ENCODE peak calls at places on chromosome 2, in four cellular contexts. One of them, this sample, is unnamed.

GRCh38 chr2:150911766-150912280 is 349.8 kb downstream of the RBM43 start:
- DNase-seq in NCI-H446 treated with DMSO at 0.1 percent for 48 hours: no peak
- DNase-seq in upper lobe of right lung: peak
- DNase-seq in right lobe of liver: peak
- DNase-seq in this sample: no peak

GRCh38 chr2:181393472-181393871 is 63.7 kb upstream of the ITGA4 start:
- DNase-seq in NCI-H446 treated with DMSO at 0.1 percent for 48 hours: no peak
- DNase-seq in upper lobe of right lung: no peak
- DNase-seq in right lobe of liver: no peak
- DNase-seq in this sample: peak

GRCh38 chr2:13923823-13924222 is 708.7 kb upstream of the LRATD1 start:
- DNase-seq in NCI-H446 treated with DMSO at 0.1 percent for 48 hours: no peak
- DNase-seq in upper lobe of right lung: no peak
- DNase-seq in right lobe of liver: no peak
- DNase-seq in this sample: no peak

GRCh38 chr2:170891893-170892292 is 37.2 kb upstream of the GORASP2 start:
- DNase-seq in NCI-H446 treated with DMSO at 0.1 percent for 48 hours: no peak
- DNase-seq in upper lobe of right lung: no peak
- DNase-seq in right lobe of liver: no peak
- DNase-seq in this sample: no peak

GRCh38 chr2:238136820-238137537 is 1.5 kb upstream of the KLHL30 start:
- DNase-seq in NCI-H446 treated with DMSO at 0.1 percent for 48 hours: no peak
- DNase-seq in upper lobe of right lung: peak
- DNase-seq in right lobe of liver: peak
- DNase-seq in this sample: no peak

GRCh38 chr2:230323385-230324106 is 3.4 kb upstream of the SP140L start:
- DNase-seq in NCI-H446 treated with DMSO at 0.1 percent for 48 hours: no peak
- DNase-seq in upper lobe of right lung: no peak
- DNase-seq in right lobe of liver: no peak
- DNase-seq in this sample: no peak

GRCh38 chr2:24497685-24498084 is 6.6 kb downstream of the NCOA1 start:
- DNase-seq in NCI-H446 treated with DMSO at 0.1 percent for 48 hours: no peak
- DNase-seq in upper lobe of right lung: no peak
- DNase-seq in right lobe of liver: no peak
- DNase-seq in this sample: no peak

GRCh38 chr2:224870341-224870740 is 154.2 kb upstream of the CCDC195 start:
- DNase-seq in NCI-H446 treated with DMSO at 0.1 percent for 48 hours: peak
- DNase-seq in upper lobe of right lung: no peak
- DNase-seq in right lobe of liver: no peak
- DNase-seq in this sample: no peak

GRCh38 chr2:166627893-166628292 is 133.8 kb upstream of the SCN7A start:
- DNase-seq in NCI-H446 treated with DMSO at 0.1 percent for 48 hours: no peak
- DNase-seq in upper lobe of right lung: peak
- DNase-seq in right lobe of liver: no peak
- DNase-seq in this sample: no peak

GRCh38 chr2:161708350-161708974 is 84.2 kb downstream of the SLC4A10 start:
- DNase-seq in NCI-H446 treated with DMSO at 0.1 percent for 48 hours: no peak
- DNase-seq in upper lobe of right lung: no peak
- DNase-seq in right lobe of liver: no peak
- DNase-seq in this sample: no peak

GRCh38 chr2:10525573-10526265 is 77.6 kb upstream of the ODC1 start:
- DNase-seq in NCI-H446 treated with DMSO at 0.1 percent for 48 hours: no peak
- DNase-seq in upper lobe of right lung: no peak
- DNase-seq in right lobe of liver: no peak
- DNase-seq in this sample: no peak

GRCh38 chr2:229815342-229815741 is 101.0 kb upstream of the DNER start:
- DNase-seq in NCI-H446 treated with DMSO at 0.1 percent for 48 hours: no peak
- DNase-seq in upper lobe of right lung: no peak
- DNase-seq in right lobe of liver: no peak
- DNase-seq in this sample: no peak

GRCh38 chr2:16613475-16613874 is 52.2 kb downstream of the CYRIA start:
- DNase-seq in NCI-H446 treated with DMSO at 0.1 percent for 48 hours: no peak
- DNase-seq in upper lobe of right lung: no peak
- DNase-seq in right lobe of liver: no peak
- DNase-seq in this sample: no peak

GRCh38 chr2:20664431-20665260 is 2.3 kb upstream of the GDF7 start:
- DNase-seq in NCI-H446 treated with DMSO at 0.1 percent for 48 hours: no peak
- DNase-seq in upper lobe of right lung: peak
- DNase-seq in right lobe of liver: peak
- DNase-seq in this sample: no peak